ENCODE peak calls at places on chromosomes 3 and 15, in ten cellular contexts. P, Y, G, W, Z, E, B, V, X and I are unnamed samples.

GRCh38 chr3:124266517-124266916 is 274.6 kb upstream of the ROPN1 start:
- DNase-seq in P (peak; percentile 87), V (peak; percentile 33), X (no peak), E (no peak), B (no peak), W (peak; percentile 60), G (no peak), Y (peak; percentile 59), Z (no peak), I (no peak)

GRCh38 chr3:156744631-156745030 is 70.2 kb downstream of the TIPARP start:
- DNase-seq in P (no peak), X (no peak), W (no peak), B (no peak), G (no peak), E (no peak), Y (no peak), V (no peak), Z (no peak), I (no peak)

GRCh38 chr3:59771760-59772159 is 721.9 kb upstream of the CFAP20DC start:
- DNase-seq in G (no peak), V (peak; percentile 67), Y (no peak), Z (no peak), B (no peak), P (peak; percentile 92), X (no peak), E (peak; percentile 40), W (peak; percentile 71), I (no peak)

GRCh38 chr3:158167737-158168469 is 58.0 kb downstream of the RSRC1 start:
- DNase-seq in W (peak; percentile 96), B (no peak), Y (peak; percentile 27), V (peak; percentile 5), Z (no peak), G (no peak), E (peak; percentile 72), P (peak; percentile 90), X (peak; percentile 90), I (no peak)

GRCh38 chr3:76345878-76346277 is 560.5 kb upstream of the ZNF717 start:
- DNase-seq in X (no peak), V (no peak), B (no peak), Y (no peak), Z (no peak), G (no peak), P (no peak), E (no peak), W (no peak), I (no peak)

GRCh38 chr15:76337047-76337738 is 620 bp downstream of the ISL2 start:
- DNase-seq in V (no peak), W (no peak), Z (no peak), Y (peak; percentile 56), G (no peak), P (peak; percentile 53), X (no peak), E (no peak), B (no peak), I (no peak)

GRCh38 chr15:44194397-44195150 is 497 bp downstream of the FRMD5 start:
- DNase-seq in V (peak; percentile 73), X (no peak), B (peak; percentile 44), P (peak; percentile 79), E (peak; percentile 31), Y (peak; percentile 43), G (peak; percentile 48), W (peak; percentile 40), Z (peak; percentile 41), I (no peak)

GRCh38 chr15:95565201-95565600 is 765.3 kb upstream of the NR2F2 start:
- DNase-seq in Y (no peak), E (no peak), P (no peak), B (no peak), Z (no peak), X (no peak), G (no peak), W (no peak), V (no peak), I (no peak)

GRCh38 chr15:78159395-78159794 is 10.2 kb downstream of the IDH3A start:
- DNase-seq in E (no peak), W (no peak), Y (no peak), Z (no peak), V (no peak), B (no peak), X (no peak), P (no peak), G (no peak), I (no peak)

GRCh38 chr3:116341381-116341780 is 103.9 kb downstream of the LSAMP start:
- DNase-seq in Z (no peak), P (no peak), V (no peak), E (no peak), G (no peak), X (no peak), W (no peak), B (no peak), Y (no peak), I (no peak)

GRCh38 chr15:79989682-79990081 is 18.7 kb upstream of the BCL2A1 start:
- DNase-seq in B (no peak), Z (no peak), V (peak; percentile 29), Y (no peak), X (no peak), E (no peak), G (no peak), W (peak; percentile 61), P (no peak), I (no peak)

GRCh38 chr15:48285329-48286214 is 45.7 kb upstream of the DUT start:
- DNase-seq in G (peak; percentile 27), Y (peak; percentile 85), W (peak; percentile 77), E (peak; percentile 55), Z (no peak), P (peak; percentile 89), B (no peak), X (peak; percentile 77), V (peak; percentile 86), I (no peak)

GRCh38 chr15:62636823-62637320 is 405.7 kb upstream of the TPM1 start:
- DNase-seq in P (no peak), Y (no peak), B (no peak), V (no peak), E (no peak), W (no peak), G (no peak), Z (no peak), X (no peak), I (no peak)

GRCh38 chr15:40308844-40309189 is 1.1 kb upstream of the PLCB2 start:
- DNase-seq in G (peak; percentile 35), Y (peak; percentile 60), X (no peak), P (no peak), E (no peak), V (no peak), B (no peak), W (no peak), Z (no peak), I (no peak)

GRCh38 chr15:98528056-98528725 is 120.1 kb upstream of the IGF1R start:
- DNase-seq in E (no peak), X (no peak), B (no peak), P (no peak), G (no peak), Y (no peak), Z (no peak), W (no peak), V (no peak), I (no peak)